ENCODE peak calls at places on chromosome 2, in ten cellular contexts. I, T, U, B, L, K, J, Z, R and S are unnamed samples.

GRCh38 chr2:237627463-237628321 is at the start of gene LRRFIP1:
- DNase-seq in K (peak; percentile 58), B (no peak), R (no peak), I (peak; percentile 47), L (no peak), T (peak; percentile 9), U (no peak), Z (no peak), J (no peak), S (peak; percentile 28)

GRCh38 chr2:175874291-175874690 is 127.8 kb downstream of the LNPK start:
- DNase-seq in K (no peak), L (no peak), B (no peak), R (no peak), J (no peak), T (no peak), U (no peak), Z (no peak), I (no peak), S (no peak)

GRCh38 chr2:170213651-170214050 is 35.7 kb downstream of the MYO3B start:
- DNase-seq in K (no peak), R (no peak), B (no peak), U (no peak), J (no peak), L (no peak), Z (no peak), T (no peak), I (no peak), S (no peak)

GRCh38 chr2:99255491-99256318 is at the start of gene LYG2:
- DNase-seq in U (no peak), T (no peak), R (no peak), Z (no peak), J (no peak), B (no peak), L (no peak), K (no peak), I (no peak), S (no peak)

GRCh38 chr2:228282371-228282770 is 100.9 kb upstream of the SPHKAP start:
- DNase-seq in U (no peak), I (no peak), T (no peak), Z (no peak), B (no peak), J (no peak), R (no peak), K (no peak), L (no peak), S (no peak)

GRCh38 chr2:230793573-230794359 is 71.0 kb upstream of the ITM2C start:
- DNase-seq in B (peak; percentile 39), I (no peak), T (peak; percentile 47), R (no peak), U (peak; percentile 44), Z (peak; percentile 99), L (peak; percentile 36), J (peak; percentile 99), K (peak; percentile 33), S (peak; percentile 76)

GRCh38 chr2:21501344-21502027 is 377.7 kb downstream of the TDRD15 start:
- DNase-seq in Z (no peak), L (no peak), B (peak; percentile 25), U (no peak), J (no peak), I (no peak), R (no peak), T (no peak), K (no peak), S (no peak)

GRCh38 chr2:74767618-74768017 is 66.3 kb upstream of the HK2 start:
- DNase-seq in J (no peak), K (no peak), Z (no peak), R (no peak), U (no peak), B (no peak), L (no peak), T (no peak), I (no peak), S (no peak)

GRCh38 chr2:160700415-160700814 is 206.8 kb upstream of the RBMS1 start:
- DNase-seq in I (no peak), L (no peak), Z (no peak), R (no peak), K (no peak), J (no peak), U (no peak), T (no peak), B (no peak), S (no peak)

GRCh38 chr2:11133936-11134320 is 21.3 kb upstream of the SLC66A3 start:
- DNase-seq in K (no peak), Z (no peak), J (no peak), L (no peak), U (no peak), T (no peak), R (no peak), I (no peak), B (no peak), S (no peak)

GRCh38 chr2:11134349-11134748 is 20.9 kb upstream of the SLC66A3 start:
- DNase-seq in T (no peak), U (no peak), R (no peak), I (no peak), L (no peak), Z (no peak), J (no peak), K (no peak), B (no peak), S (no peak)

GRCh38 chr2:11133238-11133935 is 21.9 kb upstream of the SLC66A3 start:
- DNase-seq in T (no peak), B (no peak), K (no peak), Z (no peak), I (no peak), U (no peak), L (no peak), R (no peak), J (no peak), S (no peak)

GRCh38 chr2:11131166-11131920 is 23.9 kb upstream of the SLC66A3 start:
- DNase-seq in J (no peak), K (no peak), Z (no peak), B (no peak), U (no peak), I (no peak), R (no peak), L (no peak), T (no peak), S (no peak)

DNA sequence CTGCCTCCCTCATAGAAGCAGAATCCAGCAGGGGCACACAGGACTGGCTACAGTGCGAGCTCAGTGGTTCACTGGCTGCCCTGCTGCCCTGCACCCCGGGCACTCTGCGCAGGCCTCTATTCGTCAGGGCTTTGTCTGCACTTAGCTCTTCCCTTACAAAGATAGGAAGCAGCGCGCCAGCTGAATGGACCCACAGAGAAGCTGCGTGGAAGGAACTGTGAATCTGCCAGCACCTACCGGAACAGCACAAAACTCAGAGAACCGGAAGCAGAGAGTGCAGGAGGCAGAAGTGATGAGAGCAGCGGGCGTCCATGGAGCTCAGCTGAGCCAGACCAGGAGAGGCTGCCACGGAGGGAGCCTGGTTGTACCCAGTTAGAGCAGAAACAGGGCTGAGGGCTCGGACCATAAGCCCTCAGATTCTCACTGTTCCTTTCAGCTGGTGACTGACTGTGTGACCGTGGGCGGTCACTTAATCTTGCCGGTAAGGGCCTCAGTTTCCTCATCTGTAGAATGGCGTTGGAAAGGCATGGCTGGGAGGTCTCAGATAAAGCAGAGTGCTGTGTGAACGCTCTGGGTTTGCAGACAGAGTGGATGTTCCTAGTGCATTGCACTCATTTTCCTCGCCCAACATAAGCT is 23.1 kb upstream of the SLC66A3 start:
- DNase-seq in J (no peak), L (no peak), Z (no peak), R (no peak), T (no peak), U (no peak), B (no peak), I (no peak), K (no peak), S (no peak)
- TF ChIP-seq CTCF in J (no peak), L (no peak), Z (no peak), R (no peak), T (no peak), U (no peak), B (no peak), I (no peak), K (no peak), S (no peak)

GRCh38 chr2:6103949-6104348 is 411.8 kb downstream of the SOX11 start:
- DNase-seq in B (no peak), U (no peak), L (no peak), J (no peak), I (peak; percentile 40), K (no peak), T (no peak), Z (no peak), R (no peak), S (peak; percentile 63)
- TF ChIP-seq CTCF in B (no peak), U (peak; percentile 22), L (no peak), J (no peak), I (no peak), K (no peak), T (no peak), Z (no peak), R (no peak), S (no peak)

GRCh38 chr2:111119847-111120252 is 864 bp upstream of the BCL2L11 start:
- DNase-seq in Z (no peak), U (peak; percentile 56), T (peak; percentile 2), L (peak; percentile 35), B (no peak), R (no peak), J (no peak), K (peak; percentile 42), I (no peak), S (no peak)

GRCh38 chr2:111121873-111122630 is 1.3 kb downstream of the BCL2L11 start:
- DNase-seq in R (peak; percentile 81), B (peak; percentile 72), U (peak; percentile 89), L (peak; percentile 77), T (peak; percentile 71), K (peak; percentile 83), I (peak; percentile 90), Z (peak; percentile 88), J (peak; percentile 70), S (peak; percentile 92)

GRCh38 chr2:111119004-111119846 is 1.5 kb upstream of the BCL2L11 start:
- DNase-seq in U (peak; percentile 30), I (no peak), Z (peak; percentile 8), J (no peak), R (peak; percentile 18), B (no peak), T (peak; percentile 13), K (no peak), L (peak; percentile 18), S (no peak)

GRCh38 chr2:111121028-111121872 is 536 bp downstream of the BCL2L11 start:
- DNase-seq in B (no peak), I (peak; percentile 54), J (no peak), R (peak; percentile 51), U (peak; percentile 58), Z (peak; percentile 38), L (peak; percentile 34), T (peak; percentile 41), K (peak; percentile 52), S (peak; percentile 41)

GRCh38 chr2:111120253-111121027 is at the start of gene BCL2L11:
- DNase-seq in K (peak; percentile 93), Z (peak; percentile 90), L (peak; percentile 90), U (peak; percentile 96), J (peak; percentile 81), R (peak; percentile 86), I (peak; percentile 98), B (peak; percentile 79), T (peak; percentile 85), S (peak; percentile 97)
- TF ChIP-seq CTCF in K (peak; percentile 24), Z (no peak), L (peak; percentile 37), U (peak; percentile 18), J (peak; percentile 1), R (no peak), I (peak; percentile 25), B (peak; percentile 52), T (no peak), S (peak; percentile 35)

GRCh38 chr2:182261860-182262387 is 164.9 kb downstream of the PDE1A start:
- DNase-seq in T (no peak), U (no peak), B (no peak), L (no peak), J (no peak), R (no peak), K (no peak), I (no peak), Z (no peak), S (no peak)

GRCh38 chr2:182259629-182260150 is 167.1 kb downstream of the PDE1A start:
- DNase-seq in I (no peak), L (no peak), Z (peak; percentile 74), J (no peak), B (no peak), K (no peak), T (no peak), R (no peak), U (no peak), S (no peak)
- TF ChIP-seq CTCF in I (no peak), L (no peak), Z (no peak), J (no peak), B (no peak), K (no peak), T (no peak), R (no peak), U (no peak), S (no peak)